ENCODE peak calls at places on chromosomes 13 and 19, in five cellular contexts. S is Peyer's patch, Y is breast epithelium, G is psoas muscle, I is SW480. B is an unnamed sample.

GRCh38 chr19:982567-983170 is 1.5 kb upstream of the WDR18 start:
- DNase-seq in S (peak; percentile 88), Y (peak; percentile 48), G (peak; percentile 87), I (no peak), B (peak; percentile 95)

GRCh38 chr13:33194820-33195692 is 90.5 kb downstream of the STARD13 start:
- DNase-seq in S (no peak), Y (no peak), G (no peak), I (no peak), B (no peak)

GRCh38 chr19:10419200-10419645 is 1.1 kb upstream of the PDE4A start:
- DNase-seq in S (no peak), Y (no peak), G (peak; percentile 62), I (no peak), B (peak; percentile 73)

GRCh38 chr13:101552797-101553196 is 100.3 kb downstream of the ITGBL1 start:
- DNase-seq in S (no peak), Y (no peak), G (no peak), I (no peak), B (no peak)

GRCh38 chr19:16951529-16951928 is 62.7 kb downstream of the F2RL3 start:
- DNase-seq in S (no peak), Y (no peak), G (no peak), I (no peak), B (no peak)

GRCh38 chr19:27774827-27775226 is 1438.1 kb downstream of the UQCRFS1 start:
- DNase-seq in S (no peak), Y (no peak), G (no peak), I (no peak), B (no peak)

GRCh38 chr13:41563501-41564001 is 106.2 kb downstream of the RGCC start:
- DNase-seq in S (no peak), Y (no peak), G (no peak), I (peak; percentile 71), B (no peak)

GRCh38 chr19:9306443-9306842 is 3.2 kb downstream of the ZNF699 start:
- DNase-seq in S (no peak), Y (no peak), G (no peak), I (no peak), B (no peak)

GRCh38 chr13:68713394-68713793 is 1394.2 kb upstream of the ATXN8OS start:
- DNase-seq in S (no peak), Y (no peak), G (no peak), I (no peak), B (no peak)

GRCh38 chr19:18098891-18099622 is 1.5 kb downstream of the MAST3 start:
- DNase-seq in S (no peak), Y (no peak), G (no peak), I (peak; percentile 27), B (no peak)

GRCh38 chr13:33328691-33329090 is 43.1 kb upstream of the STARD13 start:
- DNase-seq in S (no peak), Y (no peak), G (no peak), I (no peak), B (no peak)

GRCh38 chr19:17946965-17947784 is 14.4 kb downstream of the CCDC124 start:
- DNase-seq in S (no peak), Y (no peak), G (no peak), I (no peak), B (no peak)

GRCh38 chr19:7540761-7541480 is 5.4 kb downstream of the PNPLA6 start:
- DNase-seq in S (no peak), Y (no peak), G (no peak), I (peak; percentile 36), B (no peak)

GRCh38 chr13:112748947-112749346 is 59.1 kb downstream of the ATP11A start:
- DNase-seq in S (no peak), Y (no peak), G (peak; percentile 83), I (no peak), B (peak; percentile 90)

GRCh38 chr13:50255639-50256038 is 240.4 kb downstream of the KCNRG start:
- DNase-seq in S (no peak), Y (no peak), G (no peak), I (no peak), B (no peak)

GRCh38 chr19:19649159-19649558 is 5.7 kb upstream of the GMIP start:
- DNase-seq in S (no peak), Y (no peak), G (no peak), I (no peak), B (no peak)

GRCh38 chr13:44296856-44297255 is 76.8 kb upstream of the SERP2 start:
- DNase-seq in S (no peak), Y (no peak), G (no peak), I (no peak), B (no peak)

GRCh38 chr13:91922969-91923592 is 524.7 kb downstream of the GPC5 start:
- DNase-seq in S (no peak), Y (no peak), G (no peak), I (no peak), B (no peak)

GRCh38 chr19:54218960-54219661 is 3.7 kb downstream of the LILRB3 start:
- DNase-seq in S (no peak), Y (no peak), G (no peak), I (no peak), B (peak; percentile 77)

GRCh38 chr13:114015608-114016295 is 41.9 kb upstream of the C13orf46 start:
- DNase-seq in S (no peak), Y (peak; percentile 48), G (peak; percentile 78), I (no peak), B (peak; percentile 95)

GRCh38 chr19:3366104-3366760 is at the start of gene NFIC:
- DNase-seq in S (peak; percentile 76), Y (peak; percentile 79), G (peak; percentile 94), I (peak; percentile 46), B (peak; percentile 78)

GRCh38 chr19:45161715-45162463 is 1.1 kb upstream of the NKPD1 start:
- DNase-seq in S (no peak), Y (no peak), G (peak; percentile 76), I (no peak), B (no peak)

GRCh38 chr19:2035590-2035991 is 15.5 kb downstream of the MKNK2 start:
- DNase-seq in S (no peak), Y (no peak), G (peak; percentile 68), I (no peak), B (no peak)

GRCh38 chr19:3769494-3769893 is 2.5 kb downstream of the RAX2 start:
- DNase-seq in S (no peak), Y (no peak), G (no peak), I (no peak), B (no peak)

GRCh38 chr19:37217855-37218591 is at the start of gene ZNF383:
- DNase-seq in S (peak; percentile 90), Y (peak; percentile 77), G (peak; percentile 93), I (peak; percentile 94), B (peak; percentile 97)

GRCh38 chr13:84654654-84655244 is 772.5 kb upstream of the SLITRK1 start:
- DNase-seq in S (no peak), Y (no peak), G (no peak), I (no peak), B (no peak)

GRCh38 chr19:31350033-31350692 is 927 bp upstream of the TSHZ3 start:
- DNase-seq in S (peak; percentile 55), Y (no peak), G (peak; percentile 63), I (no peak), B (no peak)

GRCh38 chr19:51311388-51312257 is at the start of gene IGLON5:
- DNase-seq in S (no peak), Y (no peak), G (no peak), I (no peak), B (no peak)

GRCh38 chr19:29477831-29478577 is 47.8 kb upstream of the VSTM2B start:
- DNase-seq in S (no peak), Y (no peak), G (no peak), I (no peak), B (peak; percentile 23)

GRCh38 chr19:43527860-43528622 is 1.0 kb upstream of the ETHE1 start:
- DNase-seq in S (no peak), Y (peak; percentile 45), G (peak; percentile 71), I (no peak), B (no peak)

GRCh38 chr13:97136418-97136817 is 85.7 kb upstream of the MBNL2 start:
- DNase-seq in S (no peak), Y (peak; percentile 75), G (no peak), I (no peak), B (no peak)

GRCh38 chr19:33890569-33890968 is 93.9 kb downstream of the KCTD15 start:
- DNase-seq in S (no peak), Y (no peak), G (no peak), I (no peak), B (no peak)

GRCh38 chr19:52115526-52116053 is 20.0 kb upstream of the ZNF841 start:
- DNase-seq in S (no peak), Y (no peak), G (no peak), I (no peak), B (no peak)

GRCh38 chr13:21849323-21849722 is 178.4 kb downstream of the FGF9 start:
- DNase-seq in S (no peak), Y (no peak), G (no peak), I (peak; percentile 72), B (no peak)

GRCh38 chr13:22137361-22138050 is 466.6 kb downstream of the FGF9 start:
- DNase-seq in S (no peak), Y (no peak), G (no peak), I (no peak), B (no peak)

GRCh38 chr19:508204-509150 is 1.2 kb downstream of the TPGS1 start:
- DNase-seq in S (no peak), Y (no peak), G (no peak), I (no peak), B (no peak)

GRCh38 chr19:57643734-57644133 is 10.8 kb downstream of the ZNF211 start:
- DNase-seq in S (no peak), Y (no peak), G (no peak), I (no peak), B (no peak)

GRCh38 chr19:2613507-2614295 is 88.8 kb downstream of the GNG7 start:
- DNase-seq in S (no peak), Y (no peak), G (peak; percentile 64), I (no peak), B (peak; percentile 88)

B was measured in lower leg skin.